ENCODE peak calls at places on chromosomes 6 and 20, in seven cellular contexts. W is amniotic stem cell, Z is spleen, E is AG08395, G is ovary, X is NCI-H1417, Y is AML-193. A is an unnamed sample.

GRCh38 chr6:137171824-137172733 is 1.4 kb downstream of the IL22RA2 start:
- DNase-seq in W (no peak), Z (no peak), E (no peak), G (no peak), X (no peak), Y (no peak), A (no peak)

GRCh38 chr20:36720510-36720909 is 25.4 kb downstream of the NDRG3 start:
- DNase-seq in W (no peak), Z (no peak), E (no peak), G (no peak), X (no peak), Y (no peak), A (no peak)

GRCh38 chr6:113015249-113015648 is 668.1 kb downstream of the RFPL4B start:
- DNase-seq in W (peak; percentile 47), Z (no peak), E (peak; percentile 26), G (no peak), X (no peak), Y (no peak), A (no peak)

GRCh38 chr6:113574147-113574546 is 283.0 kb upstream of the MARCKS start:
- DNase-seq in W (no peak), Z (no peak), E (no peak), G (no peak), X (no peak), Y (no peak), A (no peak)

GRCh38 chr6:116779569-116780164 is 14.1 kb upstream of the FAM162B start:
- DNase-seq in W (peak; percentile 3), Z (no peak), E (peak; percentile 22), G (no peak), X (peak; percentile 57), Y (peak; percentile 64), A (peak; percentile 16)

GRCh38 chr6:127279815-127280214 is 13.2 kb downstream of the RNF146 start:
- DNase-seq in W (no peak), Z (no peak), E (no peak), G (no peak), X (no peak), Y (no peak), A (no peak)

GRCh38 chr6:124887872-124888580 is 74.2 kb upstream of the RNF217 start:
- DNase-seq in W (no peak), Z (no peak), E (no peak), G (no peak), X (no peak), Y (no peak), A (no peak)

GRCh38 chr6:108689279-108690161 is 128.8 kb downstream of the FOXO3 start:
- DNase-seq in W (no peak), Z (no peak), E (peak; percentile 69), G (peak; percentile 85), X (no peak), Y (peak; percentile 98), A (no peak)

GRCh38 chr20:51311636-51312479 is 230.7 kb downstream of the NFATC2 start:
- DNase-seq in W (no peak), Z (no peak), E (no peak), G (no peak), X (no peak), Y (no peak), A (no peak)

GRCh38 chr6:399785-400517 is 8.4 kb downstream of the IRF4 start:
- DNase-seq in W (no peak), Z (no peak), E (no peak), G (no peak), X (no peak), Y (no peak), A (no peak)

GRCh38 chr6:21780601-21781000 is 187.1 kb downstream of the SOX4 start:
- DNase-seq in W (no peak), Z (no peak), E (no peak), G (no peak), X (peak; percentile 33), Y (no peak), A (no peak)

GRCh38 chr6:23016701-23017100 is 447.3 kb downstream of the HDGFL1 start:
- DNase-seq in W (no peak), Z (no peak), E (peak; percentile 7), G (no peak), X (no peak), Y (no peak), A (no peak)

GRCh38 chr6:75922226-75922625 is 150.2 kb downstream of the IMPG1 start:
- DNase-seq in W (no peak), Z (no peak), E (peak; percentile 5), G (no peak), X (peak; percentile 17), Y (no peak), A (no peak)

GRCh38 chr20:33675127-33675954 is 1.1 kb upstream of the NECAB3 start:
- DNase-seq in W (no peak), Z (no peak), E (peak; percentile 34), G (peak; percentile 89), X (no peak), Y (no peak), A (no peak)

GRCh38 chr6:165562421-165563090 is 100.5 kb downstream of the PDE10A start:
- DNase-seq in W (no peak), Z (no peak), E (no peak), G (no peak), X (no peak), Y (no peak), A (no peak)

GRCh38 chr6:136424450-136424849 is 125.8 kb downstream of the MAP7 start:
- DNase-seq in W (no peak), Z (no peak), E (no peak), G (no peak), X (no peak), Y (no peak), A (no peak)

GRCh38 chr20:16803965-16804792 is 56.0 kb downstream of the OTOR start:
- DNase-seq in W (peak; percentile 25), Z (no peak), E (peak; percentile 79), G (peak; percentile 26), X (peak; percentile 87), Y (peak; percentile 25), A (peak; percentile 64)

GRCh38 chr6:111406200-111406711 is 76.8 kb downstream of the REV3L start:
- DNase-seq in W (no peak), Z (no peak), E (no peak), G (no peak), X (no peak), Y (no peak), A (no peak)

GRCh38 chr6:6863957-6864639 is 243.7 kb upstream of the RREB1 start:
- DNase-seq in W (no peak), Z (no peak), E (no peak), G (no peak), X (no peak), Y (no peak), A (no peak)

GRCh38 chr20:42981258-42981657 is 208.4 kb downstream of the PTPRT start:
- DNase-seq in W (no peak), Z (no peak), E (no peak), G (no peak), X (no peak), Y (no peak), A (no peak)

GRCh38 chr20:17543531-17543961 is 12.4 kb upstream of the BFSP1 start:
- DNase-seq in W (no peak), Z (no peak), E (peak; percentile 35), G (no peak), X (no peak), Y (no peak), A (no peak)

GRCh38 chr6:106056060-106056737 is 29.9 kb upstream of the PRDM1 start:
- DNase-seq in W (no peak), Z (no peak), E (no peak), G (no peak), X (no peak), Y (no peak), A (no peak)

GRCh38 chr6:5135783-5136376 is 50.7 kb downstream of the PPP1R3G start:
- DNase-seq in W (no peak), Z (no peak), E (no peak), G (no peak), X (peak; percentile 42), Y (peak; percentile 24), A (peak; percentile 7)

GRCh38 chr20:43448748-43449535 is 8.8 kb upstream of the SRSF6 start:
- DNase-seq in W (no peak), Z (no peak), E (peak; percentile 69), G (no peak), X (peak; percentile 82), Y (peak; percentile 27), A (peak; percentile 12)

GRCh38 chr20:36070451-36070850 is 84.1 kb upstream of the EPB41L1 start:
- DNase-seq in W (no peak), Z (no peak), E (no peak), G (no peak), X (no peak), Y (no peak), A (no peak)

GRCh38 chr6:885051-885590 is 192.2 kb upstream of the EXOC2 start:
- DNase-seq in W (no peak), Z (no peak), E (no peak), G (no peak), X (no peak), Y (peak; percentile 39), A (no peak)

GRCh38 chr6:107064579-107065065 is 36.6 kb downstream of the MTRES1 start:
- DNase-seq in W (no peak), Z (no peak), E (peak; percentile 59), G (peak; percentile 49), X (no peak), Y (peak; percentile 87), A (no peak)

GRCh38 chr20:4272225-4272624 is 256.9 kb upstream of the RNF24 start:
- DNase-seq in W (no peak), Z (no peak), E (no peak), G (no peak), X (no peak), Y (no peak), A (no peak)

GRCh38 chr6:115977220-115977619 is 83.5 kb downstream of the FRK start:
- DNase-seq in W (no peak), Z (no peak), E (no peak), G (no peak), X (no peak), Y (no peak), A (no peak)

A was measured in NCI-H2081.